ENCODE peak calls at places on chromosomes 13 and 19, in seven cellular contexts. E, B, J, N, U, K and Z are unnamed samples.

GRCh38 chr13:20856650-20857049 is 45.9 kb downstream of the XPO4 start:
- DNase-seq in E (no peak), B (no peak), J (no peak), N (no peak), U (no peak), K (no peak), Z (no peak)

GRCh38 chr13:20980420-20980819 is 77.9 kb upstream of the XPO4 start:
- DNase-seq in E (no peak), B (no peak), J (no peak), N (no peak), U (no peak), K (no peak), Z (no peak)

GRCh38 chr13:44058586-44059238 is 179.0 kb downstream of the LACC1 start:
- DNase-seq in E (no peak), B (no peak), J (no peak), N (no peak), U (no peak), K (no peak), Z (no peak)

GRCh38 chr13:46265292-46265691 is 53.6 kb downstream of the LRRC63 start:
- DNase-seq in E (no peak), B (no peak), J (no peak), N (no peak), U (no peak), K (no peak), Z (no peak)

GRCh38 chr13:72920097-72920496 is 138.2 kb downstream of the PIBF1 start:
- DNase-seq in E (no peak), B (no peak), J (no peak), N (no peak), U (peak; percentile 11), K (no peak), Z (no peak)

GRCh38 chr13:33727356-33728083 is 90.4 kb upstream of the RFC3 start:
- DNase-seq in E (no peak), B (no peak), J (no peak), N (no peak), U (no peak), K (no peak), Z (no peak)

GRCh38 chr13:94956407-94957110 is 244.2 kb upstream of the SOX21 start:
- DNase-seq in E (no peak), B (no peak), J (no peak), N (no peak), U (no peak), K (no peak), Z (no peak)

GRCh38 chr13:73303858-73304257 is 245.1 kb downstream of the KLF5 start:
- DNase-seq in E (no peak), B (peak; percentile 29), J (peak; percentile 67), N (no peak), U (peak; percentile 75), K (no peak), Z (no peak)

GRCh38 chr19:49690073-49690655 is 752 bp upstream of the CPT1C start:
- DNase-seq in E (no peak), B (no peak), J (peak; percentile 38), N (peak; percentile 22), U (no peak), K (no peak), Z (no peak)

GRCh38 chr13:112441779-112442310 is 65.7 kb downstream of the SPACA7 start:
- DNase-seq in E (no peak), B (peak; percentile 21), J (no peak), N (no peak), U (no peak), K (no peak), Z (no peak)

GRCh38 chr19:48237057-48237456 is 18.7 kb downstream of the CARD8 start:
- DNase-seq in E (no peak), B (no peak), J (peak; percentile 41), N (no peak), U (no peak), K (no peak), Z (no peak)

GRCh38 chr13:62931901-62932883 is 1516.5 kb upstream of the PCDH20 start:
- DNase-seq in E (no peak), B (no peak), J (no peak), N (peak; percentile 66), U (peak; percentile 68), K (no peak), Z (no peak)
- H2AK5ac ChIP-seq in E (no peak overlapping the region), B (no peak overlapping the region), J (no peak overlapping the region), N (no peak overlapping the region), U (no peak overlapping the region), K (no peak overlapping the region), Z (no peak overlapping the region)

GRCh38 chr13:106415427-106415826 is 120.0 kb downstream of the EFNB2 start:
- DNase-seq in E (no peak), B (no peak), J (no peak), N (peak; percentile 16), U (peak; percentile 11), K (no peak), Z (no peak)

GRCh38 chr13:106417467-106418110 is 117.9 kb downstream of the EFNB2 start:
- DNase-seq in E (no peak), B (peak; percentile 38), J (no peak), N (no peak), U (no peak), K (no peak), Z (peak; percentile 7)

GRCh38 chr13:106418556-106418955 is 116.9 kb downstream of the EFNB2 start:
- DNase-seq in E (no peak), B (no peak), J (no peak), N (no peak), U (peak; percentile 74), K (no peak), Z (no peak)

GRCh38 chr13:106415971-106416370 is 119.5 kb downstream of the EFNB2 start:
- DNase-seq in E (no peak), B (no peak), J (no peak), N (no peak), U (no peak), K (no peak), Z (no peak)

DNA sequence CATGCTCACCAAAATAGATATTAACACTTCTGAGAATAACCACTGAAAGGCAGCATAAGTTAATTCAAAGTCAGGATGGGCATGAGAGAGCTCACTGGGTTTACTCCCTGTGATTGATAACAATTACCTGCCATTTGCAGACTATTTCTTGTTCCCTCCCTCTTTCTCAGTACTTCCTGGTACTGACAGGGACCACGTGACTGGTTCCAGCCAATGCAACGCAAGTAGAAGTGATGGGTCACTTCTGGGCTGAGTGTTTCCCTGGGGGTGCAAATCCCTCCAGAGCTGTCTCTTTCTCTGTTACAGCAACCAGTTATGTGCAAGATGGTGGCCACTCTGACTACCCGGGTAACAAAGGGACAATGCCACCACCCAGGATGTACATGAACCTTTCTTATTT is 118.8 kb downstream of the EFNB2 start:
- DNase-seq in E (no peak), B (no peak), J (no peak), N (no peak), U (no peak), K (no peak), Z (no peak)
- H2AK5ac ChIP-seq in E (no peak overlapping the region), B (no peak overlapping the region), J (no peak overlapping the region), N (no peak overlapping the region), U (no peak overlapping the region), K (no peak overlapping the region), Z (peak overlapping the region; percentile 19)

DNA sequence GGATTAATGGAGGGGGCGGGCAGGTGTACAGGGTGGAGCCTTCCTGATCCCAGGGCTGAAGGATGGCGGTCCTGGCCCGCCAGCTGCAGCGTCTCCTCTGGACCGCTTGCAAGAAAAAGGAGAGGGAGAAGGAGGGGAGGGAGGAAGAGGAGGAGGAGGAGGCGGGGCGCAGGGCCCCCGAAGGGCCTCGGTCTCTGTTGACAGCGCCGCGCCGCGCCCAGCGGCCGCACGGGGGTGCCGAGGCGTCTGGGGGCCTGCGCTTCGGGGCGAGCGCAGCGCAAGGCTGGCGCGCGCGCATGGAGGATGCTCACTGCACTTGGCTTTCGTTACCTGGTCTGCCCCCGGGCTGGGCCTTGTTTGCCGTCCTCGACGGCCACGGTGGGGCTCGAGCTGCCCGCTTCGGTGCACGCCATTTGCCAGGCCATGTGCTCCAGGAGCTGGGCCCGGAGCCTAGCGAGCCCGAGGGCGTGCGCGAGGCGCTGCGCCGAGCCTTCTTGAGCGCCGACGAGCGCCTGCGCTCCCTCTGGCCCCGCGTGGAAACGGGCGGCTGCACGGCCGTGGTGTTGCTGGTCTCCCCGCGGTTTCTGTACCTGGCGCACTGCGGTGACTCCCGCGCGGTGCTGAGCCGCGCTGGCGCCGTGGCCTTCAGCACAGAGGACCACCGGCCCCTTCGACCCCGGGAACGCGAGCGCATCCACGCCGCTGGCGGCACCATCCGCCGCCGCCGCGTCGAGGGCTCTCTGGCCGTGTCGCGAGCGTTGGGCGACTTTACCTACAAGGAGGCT is at the start of gene PPM1N:
- DNase-seq in E (no peak), B (peak; percentile 86), J (peak; percentile 67), N (peak; percentile 51), U (peak; percentile 17), K (peak; percentile 85), Z (no peak)
- H2AK5ac ChIP-seq in E (peak within 1 kb of the TSS; percentile 83), B (no peak within 1 kb of the TSS), J (no peak within 1 kb of the TSS), N (no peak within 1 kb of the TSS), U (peak within 1 kb of the TSS; percentile 3), K (no peak within 1 kb of the TSS), Z (no peak within 1 kb of the TSS)

GRCh38 chr19:18946918-18947317 is 5.9 kb upstream of the HOMER3 start:
- DNase-seq in E (no peak), B (no peak), J (no peak), N (no peak), U (no peak), K (no peak), Z (no peak)

GRCh38 chr19:18946335-18946734 is 5.3 kb upstream of the HOMER3 start:
- DNase-seq in E (no peak), B (no peak), J (no peak), N (no peak), U (no peak), K (no peak), Z (no peak)

GRCh38 chr19:18943465-18943864 is 2.4 kb upstream of the HOMER3 start:
- DNase-seq in E (no peak), B (no peak), J (no peak), N (no peak), U (no peak), K (no peak), Z (no peak)

GRCh38 chr19:18942692-18943091 is 1.7 kb upstream of the HOMER3 start:
- DNase-seq in E (no peak), B (no peak), J (no peak), N (no peak), U (no peak), K (no peak), Z (no peak)

GRCh38 chr19:18945297-18945696 is 4.3 kb upstream of the HOMER3 start:
- DNase-seq in E (no peak), B (no peak), J (no peak), N (no peak), U (no peak), K (no peak), Z (no peak)
- H2AK5ac ChIP-seq in E (no peak overlapping the region), B (no peak overlapping the region), J (no peak overlapping the region), N (no peak overlapping the region), U (no peak overlapping the region), K (no peak overlapping the region), Z (no peak overlapping the region)

DNA sequence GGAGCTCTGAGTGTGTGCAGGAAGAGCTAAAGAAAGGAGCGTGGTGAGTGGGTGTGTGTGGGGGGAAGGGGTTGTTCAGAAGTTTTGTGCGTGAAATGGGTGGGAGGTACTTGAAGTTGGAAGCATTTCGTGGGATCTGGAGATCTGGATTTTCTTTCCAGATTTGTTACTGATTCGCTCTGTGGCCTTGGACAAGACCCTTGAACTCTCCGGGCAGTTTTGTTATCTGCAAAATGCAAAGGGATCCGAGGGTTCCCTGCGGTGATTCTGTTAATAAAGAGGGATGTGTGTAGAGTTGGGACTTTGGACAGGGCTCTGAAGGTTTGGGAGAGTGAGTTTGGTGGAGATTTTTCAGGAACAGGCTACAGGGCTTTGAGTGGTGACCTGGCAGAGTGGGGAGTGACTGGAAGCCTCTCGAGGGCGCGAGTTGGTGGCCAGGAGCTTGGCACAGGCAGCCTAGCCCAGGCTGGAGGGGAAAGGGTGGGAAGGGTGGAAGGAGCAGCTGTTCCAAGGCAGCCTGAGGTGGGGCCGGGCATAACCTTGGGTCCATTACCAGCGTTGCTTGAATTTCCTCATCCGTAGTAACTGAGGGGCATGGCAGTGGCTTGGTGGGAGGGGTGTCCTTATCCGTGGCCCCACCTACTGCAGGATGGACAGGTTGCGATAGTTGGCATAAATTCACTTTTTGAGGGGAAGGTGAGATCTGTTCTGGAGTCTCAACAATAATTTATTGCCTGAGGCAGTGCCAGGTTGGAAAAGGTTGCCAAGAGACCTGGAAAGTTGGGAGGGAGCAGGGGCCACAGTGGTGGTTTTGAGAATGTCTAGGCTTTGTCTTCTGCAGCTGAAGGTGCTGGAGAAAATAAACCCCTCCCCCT is 2.1 kb downstream of the ACTN4 start:
- DNase-seq in E (no peak), B (no peak), J (no peak), N (no peak), U (no peak), K (no peak), Z (no peak)
- H2AK5ac ChIP-seq in E (peak overlapping the region; percentile 91), B (no peak overlapping the region), J (peak overlapping the region; percentile 96), N (peak overlapping the region; percentile 86), U (peak overlapping the region; percentile 97), K (peak overlapping the region; percentile 86), Z (peak overlapping the region; percentile 11)